ENCODE peak calls at places on chromosome 20, in seven cellular contexts. N is K562, B is HCT116, A is HepG2, U is H1, H is SK-N-SH, Q is GM12878. X is an unnamed sample.

GRCh38 chr20:9068896-9069663 is at the start of gene PLCB4:
- DNase-seq in N (peak; percentile 19), B (no peak), A (no peak), U (no peak), H (peak; percentile 75), Q (no peak), X (peak; percentile 79)

GRCh38 chr20:59042151-59042795 is at the start of gene PRELID3B:
- DNase-seq in N (peak; percentile 74), B (no peak), A (peak; percentile 30), U (no peak), H (peak; percentile 69), Q (no peak), X (peak; percentile 70)

GRCh38 chr20:1337441-1337840 is 8.5 kb upstream of the SDCBP2 start:
- DNase-seq in N (no peak), B (no peak), A (no peak), U (no peak), H (no peak), Q (no peak), X (no peak)

GRCh38 chr20:45083127-45083526 is 17.8 kb downstream of the KCNS1 start:
- DNase-seq in N (no peak), B (no peak), A (no peak), U (no peak), H (no peak), Q (no peak), X (no peak)

GRCh38 chr20:41969656-41970055 is 351.5 kb upstream of the CHD6 start:
- DNase-seq in N (no peak), B (no peak), A (no peak), U (no peak), H (peak; percentile 17), Q (no peak), X (no peak)

GRCh38 chr20:43938932-43939761 is 24.5 kb downstream of the TOX2 start:
- DNase-seq in N (no peak), B (no peak), A (peak; percentile 72), U (no peak), H (no peak), Q (no peak), X (no peak)

GRCh38 chr20:41047975-41048305 is 19.3 kb downstream of the TOP1 start:
- DNase-seq in N (no peak), B (no peak), A (no peak), U (no peak), H (no peak), Q (no peak), X (no peak)

GRCh38 chr20:50299325-50299629 is 108.6 kb downstream of the CEBPB start:
- DNase-seq in N (no peak), B (no peak), A (no peak), U (no peak), H (no peak), Q (no peak), X (no peak)

GRCh38 chr20:44610313-44610965 is 28.1 kb downstream of the PKIG start:
- DNase-seq in N (no peak), B (no peak), A (no peak), U (no peak), H (no peak), Q (no peak), X (no peak)

GRCh38 chr20:44057698-44058675 is 129.0 kb downstream of the JPH2 start:
- DNase-seq in N (no peak), B (no peak), A (no peak), U (no peak), H (no peak), Q (no peak), X (no peak)

GRCh38 chr20:24799971-24800580 is 149.0 kb upstream of the CST7 start:
- DNase-seq in N (no peak), B (no peak), A (no peak), U (no peak), H (no peak), Q (no peak), X (no peak)

GRCh38 chr20:5504061-5504739 is 187.4 kb upstream of the PROKR2 start:
- DNase-seq in N (peak; percentile 61), B (no peak), A (peak; percentile 40), U (no peak), H (peak; percentile 85), Q (no peak), X (no peak)

GRCh38 chr20:41374568-41374920 is 7.9 kb upstream of the EMILIN3 start:
- DNase-seq in N (no peak), B (no peak), A (no peak), U (no peak), H (no peak), Q (no peak), X (no peak)

GRCh38 chr20:4787069-4787468 is 65.4 kb downstream of the PRND start:
- DNase-seq in N (no peak), B (no peak), A (no peak), U (no peak), H (no peak), Q (no peak), X (no peak)

GRCh38 chr20:63958964-63959698 is 2.9 kb upstream of the UCKL1 start:
- DNase-seq in N (no peak), B (no peak), A (no peak), U (no peak), H (no peak), Q (no peak), X (no peak)

GRCh38 chr20:44068780-44069191 is 118.2 kb downstream of the JPH2 start:
- DNase-seq in N (no peak), B (no peak), A (no peak), U (no peak), H (no peak), Q (no peak), X (no peak)

GRCh38 chr20:20085812-20086211 is 33.5 kb downstream of the CFAP61 start:
- DNase-seq in N (no peak), B (no peak), A (no peak), U (no peak), H (no peak), Q (no peak), X (peak; percentile 26)

GRCh38 chr20:62571667-62572344 is 70.5 kb upstream of the SLCO4A1 start:
- DNase-seq in N (peak; percentile 97), B (peak; percentile 35), A (peak; percentile 41), U (no peak), H (peak; percentile 90), Q (no peak), X (peak; percentile 89)

GRCh38 chr20:50256577-50256976 is 65.9 kb downstream of the CEBPB start:
- DNase-seq in N (peak; percentile 35), B (no peak), A (no peak), U (no peak), H (no peak), Q (no peak), X (peak; percentile 68)

GRCh38 chr20:46814366-46815232 is 80.0 kb upstream of the EYA2 start:
- DNase-seq in N (no peak), B (peak; percentile 62), A (peak; percentile 72), U (no peak), H (no peak), Q (no peak), X (no peak)
- TF ChIP-seq JUND in N (no peak), B (peak; percentile 71), A (no peak), U (no peak), H (peak; percentile 18), Q (no peak), X (no peak)

DNA sequence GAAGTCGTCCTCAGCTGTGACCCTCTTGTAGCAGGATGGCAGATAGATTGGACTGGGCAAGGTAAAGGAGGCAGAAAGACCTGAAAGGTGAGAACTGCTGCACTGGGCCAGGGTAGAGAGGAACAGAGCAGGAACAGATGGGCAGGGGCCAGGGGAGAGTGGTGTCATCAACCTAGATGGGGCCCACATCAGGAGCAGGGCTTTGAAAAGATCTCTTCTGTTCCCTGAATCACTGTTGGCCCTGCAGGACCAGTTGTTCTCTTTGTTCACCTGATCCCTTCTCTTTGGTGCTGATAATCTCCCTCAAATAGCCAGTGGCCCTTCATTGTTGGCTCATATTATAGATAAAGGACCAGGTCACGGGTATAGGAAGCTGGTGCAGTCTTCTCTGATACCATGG is 59.9 kb downstream of the DTD1 start:
- DNase-seq in N (no peak), B (no peak), A (no peak), U (no peak), H (no peak), Q (no peak), X (no peak)
- TF ChIP-seq JUND in N (no peak), B (no peak), A (no peak), U (no peak), H (no peak), Q (no peak), X (no peak)

GRCh38 chr20:7694940-7695567 is 245.2 kb downstream of the HAO1 start:
- DNase-seq in N (no peak), B (no peak), A (no peak), U (no peak), H (no peak), Q (no peak), X (no peak)

GRCh38 chr20:7693761-7694160 is 246.5 kb downstream of the HAO1 start:
- DNase-seq in N (no peak), B (no peak), A (no peak), U (no peak), H (no peak), Q (no peak), X (no peak)

GRCh38 chr20:7695622-7696021 is 244.6 kb downstream of the HAO1 start:
- DNase-seq in N (no peak), B (no peak), A (no peak), U (no peak), H (no peak), Q (no peak), X (no peak)

GRCh38 chr20:7691647-7692046 is 248.6 kb downstream of the HAO1 start:
- DNase-seq in N (no peak), B (no peak), A (no peak), U (no peak), H (no peak), Q (no peak), X (no peak)

GRCh38 chr20:7692478-7692877 is 247.8 kb downstream of the HAO1 start:
- DNase-seq in N (no peak), B (no peak), A (no peak), U (no peak), H (no peak), Q (no peak), X (no peak)
- TF ChIP-seq JUND in N (no peak), B (no peak), A (no peak), U (no peak), H (no peak), Q (no peak), X (no peak)

GRCh38 chr20:23266530-23267398 is 83.8 kb upstream of the NXT1 start:
- DNase-seq in N (no peak), B (no peak), A (no peak), U (no peak), H (no peak), Q (no peak), X (no peak)

GRCh38 chr20:23269954-23270353 is 80.6 kb upstream of the NXT1 start:
- DNase-seq in N (no peak), B (no peak), A (no peak), U (no peak), H (no peak), Q (no peak), X (no peak)

GRCh38 chr20:23270427-23270911 is 80.1 kb upstream of the NXT1 start:
- DNase-seq in N (no peak), B (no peak), A (peak; percentile 98), U (no peak), H (no peak), Q (no peak), X (no peak)

GRCh38 chr20:23268792-23269354 is 81.7 kb upstream of the NXT1 start:
- DNase-seq in N (no peak), B (no peak), A (peak; percentile 69), U (no peak), H (no peak), Q (no peak), X (no peak)

DNA sequence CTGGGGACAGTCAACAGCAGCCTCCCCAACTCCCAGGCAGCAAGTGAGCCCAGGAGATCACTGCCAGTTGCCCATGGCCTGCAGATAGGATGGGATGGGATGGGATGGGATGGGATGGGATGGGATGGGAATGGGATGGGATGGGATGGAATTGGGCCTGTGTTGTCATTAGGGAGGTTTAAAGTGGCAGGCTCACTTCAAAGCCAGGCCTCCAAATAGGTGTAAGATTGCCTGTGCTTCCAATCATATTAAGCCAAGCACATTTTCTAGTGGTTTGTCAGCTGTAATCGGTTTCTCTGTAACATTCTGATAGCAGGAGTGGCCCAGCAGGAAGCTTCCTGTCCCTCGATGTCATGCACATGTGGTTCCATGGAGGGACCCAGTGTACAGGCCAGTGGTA is 82.7 kb upstream of the NXT1 start:
- DNase-seq in N (no peak), B (no peak), A (no peak), U (no peak), H (no peak), Q (no peak), X (no peak)
- TF ChIP-seq JUND in N (no peak), B (no peak), A (no peak), U (no peak), H (no peak), Q (no peak), X (no peak)